ENCODE peak calls at places on chromosomes 6 and 20, in nine cellular contexts. U, O, D, T, H, Q, B, F and V are unnamed samples.
A peak's percentile ranks its signal among the peaks of the same experiment; 100 is the strongest.

GRCh38 chr6:52984247-52984646 is 10.8 kb downstream of the GSTA4 start:
- DNase-seq in D (peak; percentile 36), T (peak; percentile 39), F (peak; percentile 95), O (no peak), U (no peak), Q (no peak), B (no peak), H (no peak), V (peak; percentile 9)

GRCh38 chr6:31744422-31744821 is 4.6 kb downstream of the MSH5 start:
- DNase-seq in B (no peak), O (no peak), Q (no peak), H (no peak), F (no peak), T (no peak), D (no peak), U (no peak), V (no peak)

GRCh38 chr6:148144917-148145521 is 197.6 kb upstream of the SASH1 start:
- DNase-seq in T (peak; percentile 75), U (peak; percentile 63), H (peak; percentile 88), Q (peak; percentile 75), B (peak; percentile 32), O (peak; percentile 84), F (peak; percentile 33), D (peak; percentile 64), V (peak; percentile 87)

GRCh38 chr6:134502614-134503541 is 185.0 kb upstream of the SGK1 start:
- DNase-seq in D (no peak), B (no peak), U (no peak), T (no peak), Q (peak; percentile 52), F (no peak), H (no peak), O (no peak), V (no peak)

GRCh38 chr20:21100590-21101452 is 5.3 kb downstream of the LINC00237 start:
- DNase-seq in T (no peak), O (peak; percentile 91), D (peak; percentile 47), B (peak; percentile 52), U (no peak), F (no peak), Q (no peak), H (peak; percentile 91), V (peak; percentile 26)

GRCh38 chr6:125114248-125114858 is 39.2 kb upstream of the TPD52L1 start:
- DNase-seq in F (peak; percentile 55), T (peak; percentile 74), B (peak; percentile 30), D (peak; percentile 41), U (peak; percentile 55), H (peak; percentile 62), O (peak; percentile 43), Q (peak; percentile 66), V (peak; percentile 68)

GRCh38 chr6:35441205-35441604 is 10.9 kb upstream of the FANCE start:
- DNase-seq in F (no peak), O (no peak), H (no peak), U (no peak), D (no peak), Q (no peak), T (no peak), B (no peak), V (no peak)

GRCh38 chr6:119428647-119429046 is 79.1 kb upstream of the MAN1A1 start:
- DNase-seq in U (no peak), Q (no peak), F (no peak), H (no peak), D (no peak), B (no peak), O (no peak), T (no peak), V (peak; percentile 8)

GRCh38 chr20:45827712-45828111 is 600 bp upstream of the TNNC2 start:
- DNase-seq in H (no peak), O (no peak), D (no peak), U (no peak), T (no peak), B (no peak), F (no peak), Q (no peak), V (no peak)

GRCh38 chr20:1844723-1845523 is 50.3 kb upstream of the SIRPA start:
- DNase-seq in Q (peak; percentile 80), F (peak; percentile 78), O (no peak), D (peak; percentile 5), B (peak; percentile 52), U (no peak), T (no peak), H (no peak), V (peak; percentile 52)

GRCh38 chr6:2204272-2204671 is 41.1 kb downstream of the GMDS start:
- DNase-seq in H (no peak), T (peak; percentile 48), F (no peak), B (no peak), D (no peak), U (no peak), O (no peak), Q (no peak), V (no peak)

DNA sequence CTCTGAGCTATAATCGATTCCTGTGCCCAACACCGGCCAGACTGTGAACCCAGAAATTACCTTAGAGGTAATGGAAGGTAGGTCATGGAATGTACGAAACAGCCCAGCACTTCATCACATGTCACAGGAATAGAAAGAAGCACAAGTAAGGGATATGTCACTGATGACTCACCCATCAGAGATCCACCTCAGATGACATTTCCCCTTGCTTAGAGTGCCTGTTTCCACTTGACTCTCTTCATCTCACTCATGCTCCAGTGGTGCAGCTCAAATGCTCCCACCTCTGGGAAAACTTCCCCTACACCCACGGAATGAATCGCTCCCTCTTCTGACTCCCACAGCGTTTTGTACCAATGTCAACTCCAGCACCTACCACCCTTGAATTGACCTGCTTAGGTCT is 381.6 kb upstream of the CNR1 start:
- DNase-seq in Q (no peak), B (no peak), H (no peak), T (no peak), D (no peak), O (no peak), U (no peak), F (no peak), V (no peak)
- TF ChIP-seq EZH2phosphoT487 in Q (no peak), B (no peak), H (no peak), T (no peak), D (no peak), O (no peak), U (no peak), F (no peak), V (no peak)

DNA sequence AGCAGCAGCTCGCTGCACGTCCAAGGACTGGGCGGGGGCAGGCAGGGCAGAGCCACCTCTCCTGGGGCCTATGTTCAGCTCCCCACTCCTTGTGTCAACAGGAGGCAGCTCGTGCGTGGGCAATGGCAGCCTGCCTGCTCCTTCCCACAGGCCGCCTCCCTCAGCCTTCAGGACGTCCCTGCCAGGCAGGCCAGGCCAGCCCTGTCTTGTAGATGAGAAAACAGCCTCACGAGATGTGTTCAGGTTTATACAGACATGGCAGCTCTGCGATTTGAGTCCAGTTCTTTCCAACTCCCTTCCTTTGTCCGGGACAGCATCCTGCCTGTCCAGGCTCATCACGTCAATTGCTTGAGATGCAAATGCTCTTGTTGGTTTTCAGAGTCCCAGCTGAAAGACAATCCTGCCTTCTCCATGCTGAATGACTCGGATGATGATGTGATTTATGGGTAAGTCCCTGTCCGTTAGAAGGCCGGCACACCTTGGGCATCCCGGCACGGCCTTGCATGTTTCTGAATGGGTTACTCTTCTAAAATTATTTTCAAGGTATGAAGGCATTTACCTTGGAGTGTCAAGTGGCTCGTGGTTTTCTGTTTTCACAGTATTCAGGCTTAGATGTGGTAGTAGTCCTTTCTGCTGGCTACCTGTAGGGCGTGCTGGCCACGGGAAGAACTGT is 13.5 kb downstream of the DYNLT1 start:
- DNase-seq in H (no peak), F (no peak), Q (no peak), B (no peak), U (no peak), T (no peak), D (no peak), O (no peak), V (peak; percentile 88)
- H3K36me3 ChIP-seq in H (peaks cover 10% of the 10 kb centered on the region), F (no peaks in the 10 kb centered on the region), Q (no peaks in the 10 kb centered on the region), B (peaks cover 27% of the 10 kb centered on the region), U (peaks cover 42% of the 10 kb centered on the region), T (peaks cover 16% of the 10 kb centered on the region), D (peaks cover 54% of the 10 kb centered on the region), O (no peaks in the 10 kb centered on the region), V (peaks cover 25% of the 10 kb centered on the region)

DNA sequence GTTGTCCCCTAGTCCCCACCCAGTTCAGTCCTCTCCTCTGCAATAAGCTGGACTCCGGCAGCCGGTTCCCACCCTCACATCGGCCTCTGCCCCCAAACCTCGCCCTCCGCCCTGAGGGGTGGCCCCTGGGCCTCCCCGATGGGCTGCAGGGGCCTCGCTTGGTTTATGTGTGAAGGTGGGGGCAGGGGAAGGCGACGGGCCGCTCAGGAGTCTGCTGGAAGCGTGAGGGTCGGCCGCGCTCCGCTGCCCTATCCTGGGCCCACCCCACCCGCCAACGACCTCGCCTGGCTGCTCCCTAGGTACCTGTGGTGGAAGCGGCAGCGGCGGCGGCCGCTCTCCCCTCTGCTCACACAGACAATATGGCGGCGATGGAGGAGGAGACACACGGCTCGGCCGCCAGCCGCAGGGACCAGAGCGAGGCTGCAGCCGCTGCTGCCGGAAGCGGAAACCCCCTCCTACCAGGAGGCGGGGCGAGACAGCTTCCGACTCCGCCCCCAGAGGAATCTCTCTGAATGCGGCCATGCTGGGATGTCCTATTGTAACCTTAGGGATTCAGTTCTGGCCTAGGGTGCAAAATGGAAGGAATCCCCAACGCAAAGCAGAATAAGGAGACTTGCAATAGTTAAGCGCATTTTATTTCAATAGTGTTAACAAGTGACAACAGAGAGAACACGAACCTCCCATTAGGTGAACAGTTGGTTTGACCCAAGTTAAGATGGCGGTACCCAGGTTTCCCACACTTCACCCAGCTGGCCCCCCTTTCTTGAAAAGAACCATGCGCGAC is at the start of gene CSNK2A1:
- DNase-seq in F (peak; percentile 93), D (peak; percentile 98), B (peak; percentile 93), O (peak; percentile 98), U (peak; percentile 89), H (peak; percentile 98), T (peak; percentile 97), Q (peak; percentile 98), V (peak; percentile 99)
- H3K4me2 ChIP-seq in F (peak within 1 kb of the TSS; percentile 77), D (peak within 1 kb of the TSS; percentile 77), B (peak within 1 kb of the TSS; percentile 77), O (peak within 1 kb of the TSS; percentile 67), U (peak within 1 kb of the TSS; percentile 86), H (peak within 1 kb of the TSS; percentile 92), T (peak within 1 kb of the TSS; percentile 88), Q (peak within 1 kb of the TSS; percentile 88), V (peak within 1 kb of the TSS; percentile 98)

DNA sequence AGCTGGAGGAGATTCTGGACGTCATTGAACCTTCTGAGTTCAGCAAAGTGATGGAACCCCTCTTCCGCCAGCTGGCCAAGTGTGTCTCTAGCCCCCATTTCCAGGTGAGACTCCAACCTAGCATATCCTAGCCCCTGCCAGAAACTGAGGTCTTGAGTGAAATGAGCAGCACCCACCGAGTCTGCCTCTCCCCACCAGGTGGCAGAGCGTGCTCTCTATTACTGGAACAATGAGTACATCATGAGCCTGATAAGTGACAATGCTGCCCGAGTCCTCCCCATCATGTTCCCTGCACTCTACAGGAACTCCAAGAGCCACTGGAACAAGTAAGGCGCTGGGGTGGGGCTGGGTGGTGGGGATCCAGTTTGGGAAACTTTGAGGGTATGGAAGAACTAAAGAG is 4.6 kb downstream of the MEA1 start:
- DNase-seq in O (peak; percentile 23), H (peak; percentile 50), Q (peak; percentile 63), B (peak; percentile 69), D (peak; percentile 74), U (no peak), F (no peak), T (peak; percentile 58), V (peak; percentile 63)
- TF ChIP-seq EZH2phosphoT487 in O (no peak), H (no peak), Q (no peak), B (no peak), D (no peak), U (no peak), F (no peak), T (no peak), V (no peak)

GRCh38 chr6:141953072-141953471 is 179.7 kb upstream of the GJE1 start:
- DNase-seq in D (peak; percentile 3), U (no peak), T (no peak), F (no peak), B (no peak), H (no peak), Q (no peak), O (no peak), V (no peak)
- H3K36me3 ChIP-seq in D (no peaks in the 10 kb centered on the region), U (no peaks in the 10 kb centered on the region), T (no peaks in the 10 kb centered on the region), F (no peaks in the 10 kb centered on the region), B (peaks cover 15% of the 10 kb centered on the region), H (peaks cover 5% of the 10 kb centered on the region), Q (no peaks in the 10 kb centered on the region), O (no peaks in the 10 kb centered on the region), V (no peaks in the 10 kb centered on the region)